ENCODE peak calls at places on chromosomes 3 and 15, in seven cellular contexts. I, G, V, F, B, P and T are unnamed samples.

GRCh38 chr3:196774845-196775422 is 35.3 kb downstream of the PAK2 start:
- DNase-seq in V (no peak), I (no peak), P (no peak), G (no peak), B (no peak), F (no peak), T (no peak)

GRCh38 chr15:84736375-84736774 is 12.0 kb upstream of the ZNF592 start:
- DNase-seq in P (no peak), B (peak), G (no peak), I (no peak), V (no peak), F (no peak), T (no peak)

GRCh38 chr15:90862964-90863721 is 5.2 kb upstream of the FURIN start:
- DNase-seq in B (no peak), I (no peak), P (no peak), V (peak), G (no peak), F (no peak), T (peak)

GRCh38 chr15:80475572-80475971 is 71.4 kb downstream of the ARNT2 start:
- DNase-seq in G (no peak), V (no peak), I (no peak), P (no peak), B (no peak), F (no peak), T (no peak)

GRCh38 chr15:35751421-35752133 is 205.6 kb upstream of the DPH6 start:
- DNase-seq in B (peak), I (peak), P (no peak), F (peak), G (peak), V (peak), T (no peak)

GRCh38 chr15:81432179-81432578 is 58.2 kb upstream of the TMC3 start:
- DNase-seq in I (no peak), B (no peak), G (no peak), F (no peak), V (no peak), P (no peak), T (no peak)

GRCh38 chr15:93428135-93428534 is 339.1 kb upstream of the RGMA start:
- DNase-seq in V (no peak), B (no peak), P (no peak), G (no peak), I (no peak), F (no peak), T (no peak)

GRCh38 chr3:17640466-17640865 is 102.0 kb downstream of the TBC1D5 start:
- DNase-seq in F (no peak), G (no peak), I (no peak), B (no peak), V (no peak), P (no peak), T (no peak)